ENCODE peak calls at places on chromosomes 13 and 19, in nine cellular contexts. One of them, this sample, is unnamed.

GRCh38 chr13:79869326-79869725 is 388.4 kb downstream of the NDFIP2 start:
- DNase-seq in AG04450: no peak
- DNase-seq in H7: peak; percentile 5
- DNase-seq in brain microvascular endothelial cell: peak; percentile 12
- DNase-seq in adipocyte: no peak
- DNase-seq in testis: no peak
- DNase-seq in endothelial cell of umbilical vein: peak; percentile 84
- DNase-seq in neural progenitor cell: no peak
- DNase-seq in Panc1: no peak
- DNase-seq in this sample: peak; percentile 36

GRCh38 chr13:99362362-99362761 is 55.2 kb upstream of the GPR183 start:
- DNase-seq in brain microvascular endothelial cell: no peak
- DNase-seq in testis: no peak
- DNase-seq in H7: no peak
- DNase-seq in Panc1: no peak
- DNase-seq in adipocyte: no peak
- DNase-seq in AG04450: no peak
- DNase-seq in endothelial cell of umbilical vein: no peak
- DNase-seq in neural progenitor cell: no peak
- DNase-seq in this sample: no peak

GRCh38 chr19:28578208-28578607 is 634.7 kb downstream of the UQCRFS1 start:
- DNase-seq in Panc1: no peak
- DNase-seq in testis: no peak
- DNase-seq in adipocyte: no peak
- DNase-seq in H7: no peak
- DNase-seq in brain microvascular endothelial cell: no peak
- DNase-seq in AG04450: no peak
- DNase-seq in endothelial cell of umbilical vein: no peak
- DNase-seq in neural progenitor cell: no peak
- DNase-seq in this sample: no peak

GRCh38 chr19:54938906-54939305 is 8.4 kb downstream of the NLRP7 start:
- DNase-seq in neural progenitor cell: no peak
- DNase-seq in brain microvascular endothelial cell: no peak
- DNase-seq in H7: no peak
- DNase-seq in AG04450: no peak
- DNase-seq in endothelial cell of umbilical vein: no peak
- DNase-seq in testis: no peak
- DNase-seq in adipocyte: no peak
- DNase-seq in Panc1: no peak
- DNase-seq in this sample: no peak

GRCh38 chr19:14826006-14826405 is 9.0 kb downstream of the OR7A5 start:
- DNase-seq in testis: no peak
- DNase-seq in H7: no peak
- DNase-seq in adipocyte: no peak
- DNase-seq in brain microvascular endothelial cell: no peak
- DNase-seq in AG04450: no peak
- DNase-seq in neural progenitor cell: no peak
- DNase-seq in endothelial cell of umbilical vein: no peak
- DNase-seq in Panc1: no peak
- DNase-seq in this sample: no peak

GRCh38 chr19:15820646-15821045 is 5.2 kb upstream of the OR10H1 start:
- DNase-seq in neural progenitor cell: no peak
- DNase-seq in endothelial cell of umbilical vein: no peak
- DNase-seq in AG04450: no peak
- DNase-seq in H7: no peak
- DNase-seq in Panc1: no peak
- DNase-seq in testis: no peak
- DNase-seq in brain microvascular endothelial cell: no peak
- DNase-seq in adipocyte: no peak
- DNase-seq in this sample: no peak

GRCh38 chr19:34493649-34494044 is 12.1 kb downstream of the WTIP start:
- DNase-seq in adipocyte: no peak
- DNase-seq in brain microvascular endothelial cell: no peak
- DNase-seq in Panc1: no peak
- DNase-seq in AG04450: no peak
- DNase-seq in endothelial cell of umbilical vein: no peak
- DNase-seq in neural progenitor cell: no peak
- DNase-seq in H7: peak; percentile 19
- DNase-seq in testis: no peak
- DNase-seq in this sample: no peak

GRCh38 chr19:16649734-16650133 is 10.2 kb downstream of the SMIM7 start:
- DNase-seq in adipocyte: no peak
- DNase-seq in Panc1: no peak
- DNase-seq in AG04450: no peak
- DNase-seq in H7: no peak
- DNase-seq in endothelial cell of umbilical vein: peak; percentile 55
- DNase-seq in neural progenitor cell: no peak
- DNase-seq in brain microvascular endothelial cell: no peak
- DNase-seq in testis: no peak
- DNase-seq in this sample: no peak

GRCh38 chr19:8017808-8018207 is 12.4 kb upstream of the ELAVL1 start:
- DNase-seq in endothelial cell of umbilical vein: no peak
- DNase-seq in AG04450: no peak
- DNase-seq in adipocyte: no peak
- DNase-seq in testis: no peak
- DNase-seq in H7: peak; percentile 68
- DNase-seq in brain microvascular endothelial cell: no peak
- DNase-seq in Panc1: no peak
- DNase-seq in neural progenitor cell: peak; percentile 52
- DNase-seq in this sample: peak; percentile 47

GRCh38 chr19:7866399-7867091 is 7.6 kb downstream of the PRR36 start:
- DNase-seq in testis: no peak
- DNase-seq in endothelial cell of umbilical vein: no peak
- DNase-seq in Panc1: no peak
- DNase-seq in neural progenitor cell: no peak
- DNase-seq in adipocyte: no peak
- DNase-seq in brain microvascular endothelial cell: no peak
- DNase-seq in AG04450: no peak
- DNase-seq in H7: peak; percentile 25
- DNase-seq in this sample: no peak

GRCh38 chr19:10553087-10553667 is 9.5 kb downstream of the ATG4D start:
- DNase-seq in Panc1: no peak
- DNase-seq in brain microvascular endothelial cell: no peak
- DNase-seq in AG04450: no peak
- DNase-seq in neural progenitor cell: no peak
- DNase-seq in endothelial cell of umbilical vein: no peak
- DNase-seq in adipocyte: no peak
- DNase-seq in H7: peak; percentile 55
- DNase-seq in testis: no peak
- DNase-seq in this sample: no peak

GRCh38 chr13:112871742-112872141 is 97.3 kb upstream of the MCF2L start:
- DNase-seq in Panc1: no peak
- DNase-seq in AG04450: no peak
- DNase-seq in H7: no peak
- DNase-seq in testis: no peak
- DNase-seq in endothelial cell of umbilical vein: no peak
- DNase-seq in adipocyte: no peak
- DNase-seq in neural progenitor cell: no peak
- DNase-seq in brain microvascular endothelial cell: no peak
- DNase-seq in this sample: no peak

GRCh38 chr19:33402421-33403220 is 29.1 kb downstream of the CEBPG start:
- DNase-seq in testis: no peak
- DNase-seq in H7: peak; percentile 76
- DNase-seq in adipocyte: no peak
- DNase-seq in endothelial cell of umbilical vein: no peak
- DNase-seq in Panc1: no peak
- DNase-seq in neural progenitor cell: no peak
- DNase-seq in AG04450: no peak
- DNase-seq in brain microvascular endothelial cell: no peak
- DNase-seq in this sample: no peak

GRCh38 chr13:38543561-38543960 is 143.3 kb upstream of the FREM2 start:
- DNase-seq in testis: no peak
- DNase-seq in neural progenitor cell: no peak
- DNase-seq in AG04450: no peak
- DNase-seq in adipocyte: no peak
- DNase-seq in endothelial cell of umbilical vein: no peak
- DNase-seq in Panc1: no peak
- DNase-seq in brain microvascular endothelial cell: no peak
- DNase-seq in H7: no peak
- DNase-seq in this sample: no peak

DNA sequence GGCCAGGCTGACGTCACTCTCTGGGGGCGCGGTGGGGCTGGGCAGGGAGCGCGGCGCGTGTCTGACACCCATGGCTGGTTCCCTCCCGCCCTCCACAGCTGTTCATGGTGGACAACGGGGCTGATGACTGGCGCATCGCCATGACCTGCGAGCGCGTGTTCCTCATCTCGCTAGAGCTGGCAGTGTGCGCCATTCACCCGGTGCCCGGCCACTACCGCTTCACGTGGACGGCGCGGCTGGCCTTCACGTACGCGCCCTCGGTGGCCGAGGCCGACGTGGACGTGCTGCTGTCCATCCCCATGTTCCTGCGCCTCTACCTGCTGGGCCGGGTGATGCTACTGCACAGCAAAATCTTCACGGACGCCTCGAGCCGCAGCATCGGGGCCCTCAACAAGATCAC is 14.7 kb downstream of the KCNN1 start:
- DNase-seq in testis: no peak
- DNase-seq in adipocyte: no peak
- DNase-seq in neural progenitor cell: no peak
- DNase-seq in brain microvascular endothelial cell: no peak
- DNase-seq in H7: peak; percentile 34
- DNase-seq in endothelial cell of umbilical vein: no peak
- DNase-seq in Panc1: no peak
- DNase-seq in AG04450: no peak
- DNase-seq in this sample: no peak
- H3K27me3 ChIP-seq in testis: no peaks in the 10 kb centered on the region
- H3K27me3 ChIP-seq in adipocyte: no peaks in the 10 kb centered on the region
- H3K27me3 ChIP-seq in neural progenitor cell: no peaks in the 10 kb centered on the region
- H3K27me3 ChIP-seq in brain microvascular endothelial cell: no peaks in the 10 kb centered on the region
- H3K27me3 ChIP-seq in H7: no peaks in the 10 kb centered on the region
- H3K27me3 ChIP-seq in endothelial cell of umbilical vein: no peaks in the 10 kb centered on the region
- H3K27me3 ChIP-seq in Panc1: no peaks in the 10 kb centered on the region
- H3K27me3 ChIP-seq in AG04450: peaks cover 8% of the 10 kb centered on the region
- H3K27me3 ChIP-seq in this sample: no peaks in the 10 kb centered on the region

DNA sequence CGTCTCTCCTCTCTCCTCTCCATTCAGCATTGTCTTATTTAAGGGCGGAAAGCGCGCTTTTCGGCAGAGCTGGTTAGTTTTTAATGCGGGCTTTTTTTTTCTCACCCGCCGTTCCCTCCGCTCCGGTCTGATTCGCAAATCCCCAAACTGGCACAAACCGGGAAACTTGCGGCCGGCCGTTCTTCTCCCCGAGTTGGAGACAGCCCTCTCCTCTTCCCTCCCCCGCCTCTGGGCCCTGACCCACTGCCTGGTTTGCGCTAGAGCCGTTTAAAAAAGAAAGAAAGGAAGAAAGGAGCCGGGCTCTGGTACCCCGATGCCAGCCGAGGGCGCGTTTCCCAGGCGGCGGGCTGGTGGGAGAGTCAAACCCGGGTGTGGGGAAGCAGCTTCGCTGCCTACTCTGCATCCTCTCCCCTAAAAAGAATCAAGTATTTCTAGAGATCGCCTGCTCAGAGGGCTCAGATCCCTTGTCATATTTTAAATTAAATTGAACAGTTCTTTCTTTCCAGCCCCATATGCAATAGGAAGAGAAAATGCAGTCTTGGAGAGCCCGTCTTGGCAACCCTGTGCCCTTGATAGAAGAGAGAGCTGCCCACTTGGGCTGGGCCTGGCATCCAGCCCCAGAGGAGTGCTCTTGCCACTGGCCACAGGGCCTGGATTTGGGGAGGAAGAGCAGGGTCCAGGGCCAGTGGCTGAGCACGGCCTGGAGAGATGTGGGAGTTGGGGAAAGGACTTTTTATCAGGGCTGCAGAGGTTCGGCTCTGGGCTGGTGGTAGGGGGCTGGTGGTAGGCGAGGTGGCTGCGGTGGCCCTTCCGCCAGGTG is 19.0 kb downstream of the NFIX start:
- DNase-seq in Panc1: no peak
- DNase-seq in adipocyte: no peak
- DNase-seq in brain microvascular endothelial cell: no peak
- DNase-seq in H7: peak; percentile 86
- DNase-seq in AG04450: no peak
- DNase-seq in neural progenitor cell: peak; percentile 82
- DNase-seq in testis: no peak
- DNase-seq in endothelial cell of umbilical vein: no peak
- DNase-seq in this sample: peak; percentile 70
- H3K27me3 ChIP-seq in Panc1: no peaks in the 10 kb centered on the region
- H3K27me3 ChIP-seq in adipocyte: no peaks in the 10 kb centered on the region
- H3K27me3 ChIP-seq in brain microvascular endothelial cell: peaks cover 22% of the 10 kb centered on the region
- H3K27me3 ChIP-seq in H7: peaks cover 100% of the 10 kb centered on the region
- H3K27me3 ChIP-seq in AG04450: no peaks in the 10 kb centered on the region
- H3K27me3 ChIP-seq in neural progenitor cell: peaks cover 100% of the 10 kb centered on the region
- H3K27me3 ChIP-seq in testis: no peaks in the 10 kb centered on the region
- H3K27me3 ChIP-seq in endothelial cell of umbilical vein: no peaks in the 10 kb centered on the region
- H3K27me3 ChIP-seq in this sample: peaks cover 100% of the 10 kb centered on the region

DNA sequence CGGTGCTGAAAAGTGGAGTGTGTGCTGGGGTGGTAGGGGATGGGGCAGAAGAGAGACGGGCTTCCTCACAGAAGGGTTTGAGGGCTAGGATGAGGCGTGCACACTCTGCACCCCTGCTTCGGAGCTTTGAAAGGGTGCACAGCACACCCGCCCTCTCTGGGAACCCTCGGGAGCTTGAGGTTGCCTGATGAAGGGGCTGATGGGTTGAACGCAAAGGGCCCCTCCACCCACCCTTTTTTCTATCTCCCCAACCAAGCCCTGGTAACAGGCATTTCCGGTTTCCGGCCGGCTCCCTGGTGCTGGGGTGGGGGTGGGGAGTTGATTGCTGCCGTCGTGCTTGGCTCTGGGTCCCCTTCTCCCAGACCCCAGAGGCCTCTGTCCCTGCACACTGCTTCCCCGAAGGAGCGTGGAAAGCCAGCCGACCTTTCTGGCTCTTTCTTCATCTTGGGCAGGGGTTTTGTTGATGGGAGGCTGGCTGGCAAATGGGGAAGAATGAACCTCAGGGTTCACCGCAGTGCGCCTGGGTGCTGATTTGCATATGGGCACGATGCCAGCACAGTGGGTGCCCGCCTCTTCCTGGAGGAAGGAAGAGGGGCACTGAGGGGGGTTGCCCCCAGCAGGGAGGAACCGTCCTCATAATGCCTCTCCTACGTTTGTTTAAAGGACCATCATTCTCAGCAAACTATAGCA is 29.0 kb downstream of the VAV1 start:
- DNase-seq in AG04450: no peak
- DNase-seq in Panc1: no peak
- DNase-seq in testis: peak; percentile 60
- DNase-seq in H7: peak; percentile 47
- DNase-seq in endothelial cell of umbilical vein: peak; percentile 9
- DNase-seq in adipocyte: no peak
- DNase-seq in brain microvascular endothelial cell: no peak
- DNase-seq in neural progenitor cell: no peak
- DNase-seq in this sample: peak; percentile 77
- H3K27me3 ChIP-seq in AG04450: no peaks in the 10 kb centered on the region
- H3K27me3 ChIP-seq in Panc1: no peaks in the 10 kb centered on the region
- H3K27me3 ChIP-seq in testis: no peaks in the 10 kb centered on the region
- H3K27me3 ChIP-seq in H7: no peaks in the 10 kb centered on the region
- H3K27me3 ChIP-seq in endothelial cell of umbilical vein: no peaks in the 10 kb centered on the region
- H3K27me3 ChIP-seq in adipocyte: peaks cover 18% of the 10 kb centered on the region
- H3K27me3 ChIP-seq in brain microvascular endothelial cell: no peaks in the 10 kb centered on the region
- H3K27me3 ChIP-seq in neural progenitor cell: no peaks in the 10 kb centered on the region
- H3K27me3 ChIP-seq in this sample: no peaks in the 10 kb centered on the region

DNA sequence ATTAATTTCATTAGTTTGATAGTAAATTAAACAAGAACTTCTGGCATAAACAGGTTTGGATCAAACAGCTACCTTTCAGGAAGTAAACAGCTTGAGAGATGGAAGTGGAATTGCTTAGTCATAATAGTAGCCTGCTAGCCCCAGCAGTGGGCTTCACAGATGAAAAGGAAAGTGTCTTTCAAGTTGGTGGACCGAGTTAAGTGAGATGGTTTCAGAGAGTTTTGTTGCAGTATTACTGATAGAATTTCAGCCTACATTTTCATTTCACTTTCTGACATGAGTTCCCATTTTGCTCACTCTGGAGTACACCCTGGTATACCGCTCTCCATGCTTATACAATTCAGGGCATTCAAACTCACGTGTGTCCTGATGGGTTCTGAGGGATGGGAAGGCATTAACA is 2.0 kb upstream of the PTOV1 start:
- DNase-seq in adipocyte: no peak
- DNase-seq in Panc1: no peak
- DNase-seq in AG04450: no peak
- DNase-seq in brain microvascular endothelial cell: no peak
- DNase-seq in neural progenitor cell: no peak
- DNase-seq in testis: no peak
- DNase-seq in endothelial cell of umbilical vein: no peak
- DNase-seq in H7: no peak
- DNase-seq in this sample: no peak
- H3K27me3 ChIP-seq in adipocyte: no peaks in the 10 kb centered on the region
- H3K27me3 ChIP-seq in Panc1: no peaks in the 10 kb centered on the region
- H3K27me3 ChIP-seq in AG04450: no peaks in the 10 kb centered on the region
- H3K27me3 ChIP-seq in brain microvascular endothelial cell: no peaks in the 10 kb centered on the region
- H3K27me3 ChIP-seq in neural progenitor cell: no peaks in the 10 kb centered on the region
- H3K27me3 ChIP-seq in testis: no peaks in the 10 kb centered on the region
- H3K27me3 ChIP-seq in endothelial cell of umbilical vein: no peaks in the 10 kb centered on the region
- H3K27me3 ChIP-seq in H7: no peaks in the 10 kb centered on the region
- H3K27me3 ChIP-seq in this sample: no peaks in the 10 kb centered on the region